ENCODE peak calls at places on chromosomes 12 and 14, in ten cellular contexts. J, A, Q, L, S, E, C, P, K and N are unnamed samples. For H3K27me3, the result is how much of the 10 kb centered on the place peaks cover.

GRCh38 chr12:78928200-78929074 is 63.9 kb downstream of the SYT1 start:
- DNase-seq in J (no peak), A (no peak), Q (peak), L (peak), S (no peak), E (peak), C (no peak), P (no peak), K (peak), N (peak)

GRCh38 chr12:109033239-109034196 is 12.7 kb upstream of the SVOP start:
- DNase-seq in J (no peak), A (no peak), Q (no peak), L (no peak), S (peak), E (no peak), C (no peak), P (no peak), K (no peak), N (no peak)

GRCh38 chr12:31233061-31233730 is 92.8 kb downstream of the SINHCAF start:
- DNase-seq in J (no peak), A (no peak), Q (no peak), L (no peak), S (no peak), E (no peak), C (no peak), P (no peak), K (no peak), N (no peak)

GRCh38 chr12:122079038-122079531 is 529 bp downstream of the MLXIP start:
- DNase-seq in J (no peak), A (no peak), Q (no peak), L (no peak), S (peak), E (no peak), C (peak), P (peak), K (no peak), N (no peak)

GRCh38 chr12:50732591-50732990 is 31.3 kb upstream of the ATF1 start:
- DNase-seq in J (no peak), A (no peak), Q (peak), L (peak), S (no peak), E (peak), C (no peak), P (no peak), K (peak), N (peak)

GRCh38 chr14:53613404-53614253 is 343.0 kb downstream of the BMP4 start:
- DNase-seq in J (no peak), A (no peak), Q (peak), L (peak), S (peak), E (peak), C (peak), P (no peak), K (peak), N (no peak)

GRCh38 chr12:114272071-114272470 is 133.9 kb downstream of the TBX5 start:
- DNase-seq in J (no peak), A (no peak), Q (no peak), L (no peak), S (peak), E (no peak), C (no peak), P (no peak), K (no peak), N (no peak)

GRCh38 chr12:123150273-123150803 is 552 bp downstream of the PITPNM2 start:
- DNase-seq in J (no peak), A (no peak), Q (no peak), L (no peak), S (peak), E (no peak), C (peak), P (peak), K (no peak), N (no peak)

GRCh38 chr14:30298266-30298795 is 260.6 kb upstream of the G2E3 start:
- DNase-seq in J (no peak), A (no peak), Q (no peak), L (no peak), S (no peak), E (no peak), C (no peak), P (no peak), K (no peak), N (no peak)

GRCh38 chr14:48983355-48983888 is 602.8 kb downstream of the RPS29 start:
- DNase-seq in J (no peak), A (no peak), Q (no peak), L (no peak), S (no peak), E (no peak), C (peak), P (no peak), K (no peak), N (peak)

GRCh38 chr12:15688838-15689237 is 100.3 kb downstream of the EPS8 start:
- DNase-seq in J (no peak), A (no peak), Q (no peak), L (peak), S (peak), E (no peak), C (no peak), P (no peak), K (no peak), N (peak)

GRCh38 chr14:50719911-50720759 is 52.0 kb upstream of the SAV1 start:
- DNase-seq in J (no peak), A (no peak), Q (peak), L (peak), S (no peak), E (no peak), C (no peak), P (no peak), K (peak), N (no peak)

GRCh38 chr12:16281157-16281556 is 3.7 kb upstream of the SLC15A5 start:
- DNase-seq in J (no peak), A (no peak), Q (no peak), L (no peak), S (no peak), E (no peak), C (no peak), P (no peak), K (peak), N (peak)

GRCh38 chr14:20714593-20715250 is 26.2 kb downstream of the ANG start:
- DNase-seq in J (no peak), A (peak), Q (peak), L (peak), S (no peak), E (no peak), C (peak), P (peak), K (no peak), N (no peak)

GRCh38 chr12:100331871-100332270 is 25.0 kb upstream of the SLC17A8 start:
- DNase-seq in J (no peak), A (no peak), Q (no peak), L (no peak), S (no peak), E (no peak), C (no peak), P (no peak), K (no peak), N (no peak)

GRCh38 chr14:61655777-61656176 is 39.5 kb upstream of the HIF1A start:
- DNase-seq in J (no peak), A (no peak), Q (no peak), L (no peak), S (no peak), E (no peak), C (no peak), P (no peak), K (no peak), N (no peak)

GRCh38 chr12:104460973-104461693 is 4.4 kb downstream of the CHST11 start:
- DNase-seq in J (no peak), A (no peak), Q (no peak), L (no peak), S (no peak), E (no peak), C (no peak), P (no peak), K (no peak), N (no peak)

GRCh38 chr12:125081427-125081826 is 16.2 kb downstream of the AACS start:
- DNase-seq in J (no peak), A (no peak), Q (no peak), L (no peak), S (no peak), E (no peak), C (peak), P (peak), K (no peak), N (no peak)

GRCh38 chr12:52331833-52332232 is 10.6 kb upstream of the KRT83 start:
- DNase-seq in J (no peak), A (no peak), Q (no peak), L (no peak), S (no peak), E (no peak), C (no peak), P (no peak), K (no peak), N (no peak)

GRCh38 chr12:132486168-132486567 is 3.8 kb upstream of the FBRSL1 start:
- DNase-seq in J (no peak), A (no peak), Q (no peak), L (no peak), S (no peak), E (no peak), C (no peak), P (peak), K (no peak), N (no peak)

GRCh38 chr14:80005561-80005960 is 205.7 kb downstream of the DIO2 start:
- DNase-seq in J (no peak), A (no peak), Q (no peak), L (no peak), S (no peak), E (no peak), C (no peak), P (no peak), K (no peak), N (no peak)

GRCh38 chr12:68227356-68227755 is 1.7 kb upstream of the IL26 start:
- DNase-seq in J (no peak), A (no peak), Q (no peak), L (no peak), S (no peak), E (no peak), C (no peak), P (no peak), K (no peak), N (no peak)

GRCh38 chr12:69345742-69346141 is 2.4 kb upstream of the LYZ start:
- DNase-seq in J (no peak), A (no peak), Q (no peak), L (no peak), S (no peak), E (no peak), C (peak), P (no peak), K (no peak), N (no peak)

GRCh38 chr14:49769171-49769570 is 1.2 kb downstream of the KLHDC2 start:
- DNase-seq in J (no peak), A (no peak), Q (no peak), L (peak), S (no peak), E (no peak), C (no peak), P (no peak), K (peak), N (no peak)

GRCh38 chr12:68888243-68888642 is 44.7 kb downstream of the CPM start:
- DNase-seq in J (no peak), A (no peak), Q (no peak), L (no peak), S (no peak), E (no peak), C (no peak), P (no peak), K (no peak), N (no peak)

GRCh38 chr14:92323031-92323915 is at the start of gene SLC24A4:
- DNase-seq in J (no peak), A (no peak), Q (no peak), L (no peak), S (peak), E (no peak), C (no peak), P (no peak), K (no peak), N (peak)

GRCh38 chr14:76876076-76876475 is 49.9 kb downstream of the LRRC74A start:
- DNase-seq in J (no peak), A (no peak), Q (peak), L (peak), S (peak), E (peak), C (peak), P (peak), K (peak), N (peak)

GRCh38 chr12:52903285-52903854 is 1.5 kb downstream of the KRT8 start:
- DNase-seq in J (no peak), A (no peak), Q (no peak), L (peak), S (peak), E (no peak), C (peak), P (peak), K (peak), N (peak)

GRCh38 chr14:101457936-101458535 is 103.3 kb upstream of the DIO3 start:
- DNase-seq in J (no peak), A (no peak), Q (no peak), L (no peak), S (peak), E (no peak), C (no peak), P (no peak), K (no peak), N (no peak)

GRCh38 chr14:85533821-85534271 is 3.9 kb downstream of the FLRT2 start:
- DNase-seq in J (no peak), A (no peak), Q (no peak), L (peak), S (peak), E (no peak), C (peak), P (peak), K (no peak), N (peak)

GRCh38 chr14:85531594-85532391 is 1.8 kb downstream of the FLRT2 start:
- DNase-seq in J (no peak), A (no peak), Q (no peak), L (peak), S (peak), E (no peak), C (peak), P (peak), K (peak), N (peak)

GRCh38 chr14:85531141-85531593 is 1.2 kb downstream of the FLRT2 start:
- DNase-seq in J (no peak), A (no peak), Q (no peak), L (peak), S (peak), E (no peak), C (peak), P (peak), K (peak), N (peak)

GRCh38 chr14:85532981-85533820 is 3.3 kb downstream of the FLRT2 start:
- DNase-seq in J (no peak), A (no peak), Q (no peak), L (peak), S (peak), E (no peak), C (peak), P (peak), K (peak), N (peak)

GRCh38 chr14:85532570-85532969 is 2.6 kb downstream of the FLRT2 start:
- DNase-seq in J (no peak), A (no peak), Q (no peak), L (no peak), S (no peak), E (no peak), C (no peak), P (no peak), K (no peak), N (no peak)
- H3K4me3 ChIP-seq in J (peak), A (peak), Q (peak), L (peak), S (peak), E (peak), C (peak), P (peak), K (peak), N (peak)

GRCh38 chr12:20443792-20444191 is 75.5 kb downstream of the PDE3A start:
- DNase-seq in J (no peak), A (no peak), Q (no peak), L (no peak), S (no peak), E (no peak), C (no peak), P (no peak), K (no peak), N (no peak)
- H3K27me3 ChIP-seq in J (under half), A (under half), Q (under half), L (under half), S (under half), E (under half), C (under half), P (under half), K (under half), N (under half)

DNA sequence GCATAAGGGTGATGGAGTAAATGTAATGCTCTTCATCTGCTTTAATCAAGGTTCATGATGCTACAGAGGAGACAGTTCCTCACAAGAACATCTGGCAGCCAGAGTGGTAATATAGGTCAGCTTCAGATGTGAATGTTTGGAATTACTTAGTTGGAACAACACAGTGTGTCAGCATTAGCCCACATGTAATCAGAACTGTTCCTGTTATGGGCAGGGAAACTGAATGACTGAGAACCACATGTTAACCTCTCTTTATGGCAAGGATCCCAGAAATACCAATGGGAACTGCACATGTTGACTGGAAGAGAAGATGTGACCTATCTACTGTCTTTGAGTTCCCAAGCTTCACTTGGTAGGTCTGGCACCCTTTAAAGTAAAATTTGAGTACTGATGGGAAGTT is 390.1 kb upstream of the PDE3A start:
- DNase-seq in J (no peak), A (no peak), Q (peak), L (peak), S (no peak), E (no peak), C (no peak), P (no peak), K (peak), N (no peak)
- H3K27ac ChIP-seq in J (no peak), A (no peak), Q (no peak), L (no peak), S (no peak), E (no peak), C (no peak), P (no peak), K (no peak), N (no peak)

GRCh38 chr12:29556363-29556762 is 58.9 kb upstream of the OVCH1 start:
- DNase-seq in J (no peak), A (no peak), Q (no peak), L (no peak), S (no peak), E (no peak), C (no peak), P (no peak), K (no peak), N (no peak)
- H3K4me3 ChIP-seq in J (no peak), A (no peak), Q (no peak), L (no peak), S (no peak), E (no peak), C (no peak), P (no peak), K (no peak), N (no peak)